ENCODE peak calls at places on chromosomes 6 and 20, in eight cellular contexts. One of them, this sample, is unnamed.

GRCh38 chr6:162852810-162853577 is 125.2 kb downstream of the PACRG start:
- DNase-seq in RPMI7951: no peak
- DNase-seq in stimulated activated CD4-positive, alpha-beta T cell treated with anti-CD3 and anti-CD28 coated beads, Interleukin-15, amount 100 ng/mL, for 1 hour: no peak
- DNase-seq in left colon: no peak
- DNase-seq in NCI-H510A: no peak
- DNase-seq in stimulated activated CD8-positive, alpha-beta memory T cell treated with anti-CD3 and anti-CD28 coated beads, Interleukin-4, amount 100 ng/mL, for 1 hour: no peak
- DNase-seq in NCI-H345: no peak
- DNase-seq in KBM-7: no peak
- DNase-seq in this sample: no peak

GRCh38 chr6:35026434-35027222 is 114.5 kb downstream of the TCP11 start:
- DNase-seq in NCI-H345: no peak
- DNase-seq in stimulated activated CD4-positive, alpha-beta T cell treated with anti-CD3 and anti-CD28 coated beads, Interleukin-15, amount 100 ng/mL, for 1 hour: no peak
- DNase-seq in NCI-H510A: no peak
- DNase-seq in stimulated activated CD8-positive, alpha-beta memory T cell treated with anti-CD3 and anti-CD28 coated beads, Interleukin-4, amount 100 ng/mL, for 1 hour: no peak
- DNase-seq in KBM-7: no peak
- DNase-seq in RPMI7951: no peak
- DNase-seq in left colon: peak; percentile 55
- DNase-seq in this sample: no peak

GRCh38 chr6:131792091-131792496 is 15.7 kb upstream of the ENPP1 start:
- DNase-seq in RPMI7951: peak; percentile 97
- DNase-seq in stimulated activated CD8-positive, alpha-beta memory T cell treated with anti-CD3 and anti-CD28 coated beads, Interleukin-4, amount 100 ng/mL, for 1 hour: no peak
- DNase-seq in left colon: no peak
- DNase-seq in stimulated activated CD4-positive, alpha-beta T cell treated with anti-CD3 and anti-CD28 coated beads, Interleukin-15, amount 100 ng/mL, for 1 hour: no peak
- DNase-seq in NCI-H510A: no peak
- DNase-seq in KBM-7: no peak
- DNase-seq in NCI-H345: no peak
- DNase-seq in this sample: no peak

GRCh38 chr6:144725731-144726522 is 440.8 kb downstream of the UTRN start:
- DNase-seq in KBM-7: no peak
- DNase-seq in stimulated activated CD8-positive, alpha-beta memory T cell treated with anti-CD3 and anti-CD28 coated beads, Interleukin-4, amount 100 ng/mL, for 1 hour: peak; percentile 1
- DNase-seq in stimulated activated CD4-positive, alpha-beta T cell treated with anti-CD3 and anti-CD28 coated beads, Interleukin-15, amount 100 ng/mL, for 1 hour: no peak
- DNase-seq in RPMI7951: peak; percentile 57
- DNase-seq in NCI-H345: no peak
- DNase-seq in NCI-H510A: no peak
- DNase-seq in left colon: no peak
- DNase-seq in this sample: no peak

GRCh38 chr6:10759312-10759839 is 11.8 kb downstream of the TMEM14B start:
- DNase-seq in stimulated activated CD8-positive, alpha-beta memory T cell treated with anti-CD3 and anti-CD28 coated beads, Interleukin-4, amount 100 ng/mL, for 1 hour: no peak
- DNase-seq in left colon: no peak
- DNase-seq in NCI-H510A: no peak
- DNase-seq in NCI-H345: no peak
- DNase-seq in stimulated activated CD4-positive, alpha-beta T cell treated with anti-CD3 and anti-CD28 coated beads, Interleukin-15, amount 100 ng/mL, for 1 hour: no peak
- DNase-seq in RPMI7951: peak; percentile 95
- DNase-seq in KBM-7: peak; percentile 65
- DNase-seq in this sample: no peak

GRCh38 chr6:11853678-11854417 is 75.2 kb upstream of the ADTRP start:
- DNase-seq in RPMI7951: no peak
- DNase-seq in NCI-H345: no peak
- DNase-seq in stimulated activated CD8-positive, alpha-beta memory T cell treated with anti-CD3 and anti-CD28 coated beads, Interleukin-4, amount 100 ng/mL, for 1 hour: no peak
- DNase-seq in left colon: no peak
- DNase-seq in KBM-7: peak; percentile 27
- DNase-seq in stimulated activated CD4-positive, alpha-beta T cell treated with anti-CD3 and anti-CD28 coated beads, Interleukin-15, amount 100 ng/mL, for 1 hour: no peak
- DNase-seq in NCI-H510A: no peak
- DNase-seq in this sample: no peak

GRCh38 chr20:33783818-33784217 is 27.3 kb upstream of the CHMP4B start:
- DNase-seq in RPMI7951: no peak
- DNase-seq in left colon: no peak
- DNase-seq in NCI-H345: no peak
- DNase-seq in KBM-7: no peak
- DNase-seq in NCI-H510A: no peak
- DNase-seq in stimulated activated CD4-positive, alpha-beta T cell treated with anti-CD3 and anti-CD28 coated beads, Interleukin-15, amount 100 ng/mL, for 1 hour: no peak
- DNase-seq in stimulated activated CD8-positive, alpha-beta memory T cell treated with anti-CD3 and anti-CD28 coated beads, Interleukin-4, amount 100 ng/mL, for 1 hour: no peak
- DNase-seq in this sample: no peak

GRCh38 chr6:36118550-36119107 is 11.7 kb upstream of the MAPK13 start:
- DNase-seq in KBM-7: peak; percentile 15
- DNase-seq in left colon: peak; percentile 57
- DNase-seq in stimulated activated CD8-positive, alpha-beta memory T cell treated with anti-CD3 and anti-CD28 coated beads, Interleukin-4, amount 100 ng/mL, for 1 hour: peak; percentile 60
- DNase-seq in NCI-H510A: peak; percentile 51
- DNase-seq in NCI-H345: peak; percentile 58
- DNase-seq in RPMI7951: no peak
- DNase-seq in stimulated activated CD4-positive, alpha-beta T cell treated with anti-CD3 and anti-CD28 coated beads, Interleukin-15, amount 100 ng/mL, for 1 hour: no peak
- DNase-seq in this sample: no peak

GRCh38 chr20:40702504-40702903 is 13.5 kb upstream of the MAFB start:
- DNase-seq in RPMI7951: peak; percentile 27
- DNase-seq in stimulated activated CD8-positive, alpha-beta memory T cell treated with anti-CD3 and anti-CD28 coated beads, Interleukin-4, amount 100 ng/mL, for 1 hour: no peak
- DNase-seq in stimulated activated CD4-positive, alpha-beta T cell treated with anti-CD3 and anti-CD28 coated beads, Interleukin-15, amount 100 ng/mL, for 1 hour: no peak
- DNase-seq in NCI-H510A: no peak
- DNase-seq in left colon: no peak
- DNase-seq in NCI-H345: no peak
- DNase-seq in KBM-7: no peak
- DNase-seq in this sample: no peak

GRCh38 chr20:3631534-3631933 is 31.7 kb downstream of the GFRA4 start:
- DNase-seq in NCI-H510A: no peak
- DNase-seq in stimulated activated CD8-positive, alpha-beta memory T cell treated with anti-CD3 and anti-CD28 coated beads, Interleukin-4, amount 100 ng/mL, for 1 hour: no peak
- DNase-seq in stimulated activated CD4-positive, alpha-beta T cell treated with anti-CD3 and anti-CD28 coated beads, Interleukin-15, amount 100 ng/mL, for 1 hour: no peak
- DNase-seq in KBM-7: no peak
- DNase-seq in RPMI7951: no peak
- DNase-seq in left colon: no peak
- DNase-seq in NCI-H345: no peak
- DNase-seq in this sample: no peak

GRCh38 chr6:165925474-165926156 is 242.0 kb downstream of the TBXT start:
- DNase-seq in KBM-7: no peak
- DNase-seq in NCI-H345: no peak
- DNase-seq in stimulated activated CD8-positive, alpha-beta memory T cell treated with anti-CD3 and anti-CD28 coated beads, Interleukin-4, amount 100 ng/mL, for 1 hour: no peak
- DNase-seq in RPMI7951: no peak
- DNase-seq in NCI-H510A: no peak
- DNase-seq in left colon: no peak
- DNase-seq in stimulated activated CD4-positive, alpha-beta T cell treated with anti-CD3 and anti-CD28 coated beads, Interleukin-15, amount 100 ng/mL, for 1 hour: no peak
- DNase-seq in this sample: no peak

GRCh38 chr6:47651505-47651944 is 46.9 kb upstream of the ADGRF4 start:
- DNase-seq in RPMI7951: peak; percentile 35
- DNase-seq in NCI-H345: no peak
- DNase-seq in KBM-7: no peak
- DNase-seq in stimulated activated CD4-positive, alpha-beta T cell treated with anti-CD3 and anti-CD28 coated beads, Interleukin-15, amount 100 ng/mL, for 1 hour: no peak
- DNase-seq in left colon: no peak
- DNase-seq in NCI-H510A: no peak
- DNase-seq in stimulated activated CD8-positive, alpha-beta memory T cell treated with anti-CD3 and anti-CD28 coated beads, Interleukin-4, amount 100 ng/mL, for 1 hour: no peak
- DNase-seq in this sample: no peak

GRCh38 chr6:33967966-33968724 is 164.3 kb upstream of the MLN start:
- DNase-seq in left colon: peak; percentile 30
- DNase-seq in RPMI7951: peak; percentile 8
- DNase-seq in KBM-7: no peak
- DNase-seq in stimulated activated CD4-positive, alpha-beta T cell treated with anti-CD3 and anti-CD28 coated beads, Interleukin-15, amount 100 ng/mL, for 1 hour: no peak
- DNase-seq in stimulated activated CD8-positive, alpha-beta memory T cell treated with anti-CD3 and anti-CD28 coated beads, Interleukin-4, amount 100 ng/mL, for 1 hour: no peak
- DNase-seq in NCI-H510A: no peak
- DNase-seq in NCI-H345: no peak
- DNase-seq in this sample: no peak

GRCh38 chr20:45100563-45101245 is at the start of gene KCNS1:
- DNase-seq in left colon: no peak
- DNase-seq in KBM-7: peak; percentile 59
- DNase-seq in NCI-H345: no peak
- DNase-seq in stimulated activated CD8-positive, alpha-beta memory T cell treated with anti-CD3 and anti-CD28 coated beads, Interleukin-4, amount 100 ng/mL, for 1 hour: no peak
- DNase-seq in stimulated activated CD4-positive, alpha-beta T cell treated with anti-CD3 and anti-CD28 coated beads, Interleukin-15, amount 100 ng/mL, for 1 hour: no peak
- DNase-seq in RPMI7951: no peak
- DNase-seq in NCI-H510A: no peak
- DNase-seq in this sample: no peak

GRCh38 chr6:26576929-26577719 is 19.6 kb upstream of the ABT1 start:
- DNase-seq in left colon: no peak
- DNase-seq in KBM-7: peak; percentile 43
- DNase-seq in stimulated activated CD8-positive, alpha-beta memory T cell treated with anti-CD3 and anti-CD28 coated beads, Interleukin-4, amount 100 ng/mL, for 1 hour: no peak
- DNase-seq in RPMI7951: peak; percentile 74
- DNase-seq in stimulated activated CD4-positive, alpha-beta T cell treated with anti-CD3 and anti-CD28 coated beads, Interleukin-15, amount 100 ng/mL, for 1 hour: no peak
- DNase-seq in NCI-H510A: no peak
- DNase-seq in NCI-H345: no peak
- DNase-seq in this sample: no peak

GRCh38 chr6:27864906-27865883 is 47.0 kb downstream of the OR2B2 start:
- DNase-seq in left colon: peak; percentile 66
- DNase-seq in KBM-7: no peak
- DNase-seq in RPMI7951: peak; percentile 97
- DNase-seq in NCI-H345: peak; percentile 98
- DNase-seq in stimulated activated CD4-positive, alpha-beta T cell treated with anti-CD3 and anti-CD28 coated beads, Interleukin-15, amount 100 ng/mL, for 1 hour: peak; percentile 23
- DNase-seq in NCI-H510A: peak; percentile 84
- DNase-seq in stimulated activated CD8-positive, alpha-beta memory T cell treated with anti-CD3 and anti-CD28 coated beads, Interleukin-4, amount 100 ng/mL, for 1 hour: no peak
- DNase-seq in this sample: peak; percentile 85

GRCh38 chr20:9981834-9982233 is 53.0 kb upstream of the ANKEF1 start:
- DNase-seq in NCI-H510A: no peak
- DNase-seq in stimulated activated CD8-positive, alpha-beta memory T cell treated with anti-CD3 and anti-CD28 coated beads, Interleukin-4, amount 100 ng/mL, for 1 hour: no peak
- DNase-seq in stimulated activated CD4-positive, alpha-beta T cell treated with anti-CD3 and anti-CD28 coated beads, Interleukin-15, amount 100 ng/mL, for 1 hour: no peak
- DNase-seq in RPMI7951: peak; percentile 66
- DNase-seq in NCI-H345: no peak
- DNase-seq in KBM-7: no peak
- DNase-seq in left colon: peak; percentile 44
- DNase-seq in this sample: peak; percentile 35